ENCODE peak calls at places on chromosomes 4 and X, in ten cellular contexts. K is foreskin fibroblast, O is body of pancreas, M is psoas muscle, D is choroid plexus epithelial cell, J is bronchial epithelial cell, Y is upper lobe of left lung, Z is AG04450, C is IMR-90, I is uterus. P is an unnamed sample.

GRCh38 chr4:144350706-144351105 is 210.2 kb upstream of the GYPA start:
- DNase-seq in Z (no peak), Y (no peak), O (no peak), I (no peak), D (peak), C (no peak), M (no peak), K (no peak), J (peak), P (no peak)

GRCh38 chrX:83260288-83260687 is 247.8 kb upstream of the POU3F4 start:
- DNase-seq in M (no peak), O (no peak), K (no peak), C (no peak), Y (no peak), J (no peak), Z (no peak), D (no peak), I (no peak), P (no peak)

GRCh38 chr4:89757154-89757723 is 79.7 kb downstream of the SNCA start:
- DNase-seq in J (no peak), C (no peak), K (no peak), O (no peak), Y (no peak), D (no peak), I (no peak), Z (no peak), M (no peak), P (no peak)

GRCh38 chr4:66688674-66689073 is 856.6 kb downstream of the CENPC start:
- DNase-seq in J (peak), Z (no peak), D (peak), O (no peak), C (peak), Y (no peak), M (no peak), K (no peak), I (no peak), P (peak)

GRCh38 chr4:71415491-71415890 is 76.7 kb downstream of the SLC4A4 start:
- DNase-seq in Y (no peak), J (peak), I (no peak), K (no peak), D (no peak), O (no peak), C (peak), Z (no peak), M (no peak), P (no peak)

GRCh38 chr4:86250616-86251015 is 109.2 kb downstream of the MAPK10 start:
- DNase-seq in J (no peak), C (no peak), K (no peak), I (no peak), O (no peak), Y (no peak), M (no peak), D (no peak), Z (no peak), P (no peak)

GRCh38 chr4:2954358-2955185 is 8.6 kb downstream of the NOP14 start:
- DNase-seq in Z (no peak), J (no peak), O (no peak), C (no peak), M (no peak), D (no peak), I (no peak), Y (no peak), K (no peak), P (no peak)

GRCh38 chrX:22534643-22535042 is 261.9 kb downstream of the CBLL2 start:
- DNase-seq in Y (no peak), M (peak), O (no peak), Z (peak), C (peak), D (peak), J (peak), K (peak), I (peak), P (peak)

DNA sequence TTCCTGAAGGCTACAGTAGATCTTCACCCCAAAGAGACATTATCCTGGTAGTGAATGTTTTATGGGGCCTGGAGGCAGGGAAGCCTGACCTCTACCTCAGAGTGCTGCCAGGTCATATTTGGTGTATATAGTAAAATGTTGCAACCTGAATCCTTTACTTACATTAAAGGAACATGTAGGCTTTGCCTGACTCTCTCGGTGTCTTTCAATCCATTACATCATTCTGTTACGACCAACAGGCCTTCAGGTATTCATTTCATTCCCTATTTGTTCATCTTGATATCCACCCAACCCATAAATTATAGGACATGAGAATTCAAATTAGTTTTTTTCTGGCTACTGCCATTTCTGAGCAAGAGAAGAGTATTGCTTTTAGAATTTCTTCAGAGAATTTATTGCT is 116.5 kb downstream of the CFAP299 start:
- DNase-seq in Y (no peak), M (no peak), O (no peak), K (no peak), C (no peak), D (no peak), J (no peak), Z (no peak), I (no peak), P (no peak)
- H3K4me3 ChIP-seq in Y (no peak), M (no peak), O (no peak), K (no peak), C (no peak), D (no peak), J (no peak), Z (no peak), I (no peak), P (no peak)

GRCh38 chr4:82287720-82288119 is 86.1 kb downstream of the HNRNPD start:
- DNase-seq in O (no peak), C (no peak), J (peak), M (no peak), K (no peak), Y (no peak), D (no peak), I (no peak), Z (no peak), P (no peak)

DNA sequence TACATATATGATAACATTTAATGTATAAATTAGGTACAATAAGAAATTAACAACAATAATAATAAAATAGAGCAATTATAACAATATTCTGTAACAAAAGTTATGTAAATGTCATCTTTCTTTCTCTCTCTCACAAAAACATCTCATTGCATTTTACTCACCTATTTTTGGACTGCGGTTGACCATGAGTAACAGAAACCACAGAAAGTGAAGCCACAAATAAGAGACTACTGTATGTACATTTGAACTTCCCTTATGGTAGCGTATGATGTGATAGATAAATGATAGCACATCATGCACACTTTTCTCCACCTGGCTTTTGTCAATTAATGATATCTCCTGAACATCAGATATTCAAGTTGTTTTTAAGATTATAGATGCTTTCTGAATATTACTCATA is 80.5 kb downstream of the HNRNPD start:
- DNase-seq in C (no peak), Z (no peak), Y (no peak), J (no peak), I (no peak), K (no peak), O (no peak), M (no peak), D (no peak), P (no peak)
- TF ChIP-seq CTCF in C (no peak), Z (no peak), Y (no peak), J (no peak), I (no peak), K (no peak), O (no peak), M (no peak), D (no peak), P (no peak)

DNA sequence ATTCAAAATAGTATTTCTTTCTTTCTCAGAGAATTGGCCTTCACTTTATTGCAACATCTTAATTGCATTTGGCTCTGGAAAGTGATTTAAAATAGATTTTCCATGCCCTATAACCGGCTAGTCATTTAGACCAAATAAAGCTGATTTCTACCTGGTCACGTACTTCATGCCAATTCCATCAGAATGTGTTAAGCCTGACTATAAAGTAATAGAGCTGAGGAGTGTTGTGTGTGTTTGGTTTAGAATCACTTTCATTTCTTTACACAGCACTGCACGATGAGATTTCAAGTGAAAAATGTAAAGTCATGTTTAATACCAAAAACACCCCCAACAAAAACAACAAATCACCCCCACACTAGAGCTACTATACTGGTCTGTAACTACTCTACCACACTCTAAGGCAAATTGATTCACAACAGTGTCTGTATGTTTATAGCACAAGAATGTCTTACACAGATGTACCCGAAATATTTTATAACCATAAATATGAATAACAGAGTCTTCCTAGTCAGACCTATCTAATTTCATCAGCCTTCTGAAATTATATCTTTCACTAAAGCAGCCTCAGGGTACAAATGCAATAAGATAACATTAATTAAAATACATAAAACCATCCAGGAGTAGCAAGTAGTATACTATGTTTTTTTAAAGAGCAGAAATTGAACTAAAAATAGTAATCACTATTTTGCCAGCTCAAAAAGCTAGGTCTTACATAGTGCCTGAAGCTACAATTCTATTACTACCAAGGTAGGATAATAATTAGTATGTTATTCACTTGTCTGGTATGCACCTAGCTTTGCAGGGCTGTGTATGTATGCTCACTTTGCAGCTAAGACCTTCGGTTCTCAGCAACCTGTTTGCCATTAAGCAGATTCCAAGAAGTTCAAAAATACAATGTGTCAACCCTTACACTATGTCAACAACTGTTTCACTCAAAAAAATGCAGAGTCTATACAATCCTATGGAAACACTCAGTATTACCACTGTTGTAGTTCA is 28.4 kb downstream of the APBB2 start:
- DNase-seq in O (no peak), J (peak), K (no peak), M (no peak), C (peak), D (peak), Z (no peak), Y (no peak), I (no peak), P (no peak)
- H3K4me3 ChIP-seq in O (no peak), J (no peak), K (no peak), M (peak), C (peak), D (no peak), Z (peak), Y (no peak), I (no peak), P (no peak)

DNA sequence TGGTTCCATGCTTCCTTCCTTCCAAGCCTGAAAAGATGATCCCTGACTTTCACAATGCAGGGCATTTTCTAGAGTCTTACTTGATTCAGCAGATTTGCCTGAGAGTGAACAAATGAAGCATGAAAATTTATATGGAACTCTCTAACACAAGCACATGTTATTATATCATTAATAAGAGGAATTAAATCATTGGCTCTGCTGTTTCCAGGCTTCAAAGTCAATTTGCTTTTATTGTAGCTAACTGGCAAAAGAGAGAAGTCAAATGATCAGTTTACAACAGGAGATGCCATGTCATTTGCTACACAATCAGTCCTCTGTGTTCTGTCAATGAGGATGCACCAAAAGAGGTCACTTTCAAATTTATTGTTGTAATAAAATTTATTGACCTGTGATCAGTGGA is 101.5 kb upstream of the UGT8 start:
- DNase-seq in C (no peak), D (no peak), J (no peak), K (no peak), I (no peak), O (no peak), M (no peak), Y (no peak), Z (no peak), P (no peak)
- TF ChIP-seq CTCF in C (no peak), D (no peak), J (no peak), K (no peak), I (no peak), O (no peak), M (no peak), Y (no peak), Z (no peak), P (no peak)